ENCODE peak calls at places on chromosomes 11 and 22, in seven cellular contexts. W is EL; R is stimulated activated naive B cell treated with anti-CD40 and anti-IgM and Interleukin-4, amounts not matched to agents 10 μg/mL and 1 μg/mL and 100 μg/mL, for 72 hours; C is NCI-H524; L is kidney glomerular epithelial cell; J is activated CD4-positive, alpha-beta T cell treated with anti-CD3 and anti-CD28 coated beads, Interleukin-2, amount 50 U/mL, for 48 hours; G is T-helper 9 cell. X is an unnamed sample.
A peak's percentile ranks its signal among the peaks of the same experiment; 100 is the strongest.

GRCh38 chr11:134228625-134229024 is 4.2 kb downstream of the VPS26B start:
- DNase-seq in L (no peak), J (peak; percentile 8), G (no peak), R (peak; percentile 44), W (peak; percentile 80), C (no peak), X (peak; percentile 45)

GRCh38 chr11:59779487-59779886 is 24.3 kb downstream of the STX3 start:
- DNase-seq in G (no peak), W (no peak), R (no peak), J (no peak), C (no peak), L (no peak), X (no peak)

GRCh38 chr11:135073444-135073843 is 661.4 kb upstream of the B3GAT1 start:
- DNase-seq in J (no peak), W (no peak), C (peak; percentile 54), G (no peak), R (no peak), L (no peak), X (no peak)

GRCh38 chr11:86116996-86117705 is 48.3 kb upstream of the PICALM start:
- DNase-seq in W (peak; percentile 63), L (peak; percentile 88), G (no peak), J (no peak), R (no peak), C (no peak), X (peak; percentile 73)

GRCh38 chr11:114553642-114554041 is 6.0 kb downstream of the NXPE1 start:
- DNase-seq in W (no peak), G (no peak), L (no peak), C (no peak), R (no peak), J (no peak), X (no peak)

GRCh38 chr11:122804796-122805195 is 33.5 kb upstream of the CRTAM start:
- DNase-seq in W (peak; percentile 62), R (no peak), J (no peak), G (no peak), C (no peak), L (no peak), X (no peak)

GRCh38 chr11:88307749-88308425 is 29.6 kb downstream of the CTSC start:
- DNase-seq in L (no peak), W (no peak), J (no peak), R (no peak), G (no peak), C (no peak), X (no peak)

GRCh38 chr22:32623943-32624342 is 149.3 kb downstream of the FBXO7 start:
- DNase-seq in G (no peak), W (peak; percentile 84), C (no peak), J (no peak), L (peak; percentile 53), R (no peak), X (peak; percentile 78)

GRCh38 chr11:46348986-46349401 is 1.7 kb downstream of the DGKZ start:
- DNase-seq in J (peak; percentile 63), W (no peak), G (no peak), C (no peak), L (no peak), R (no peak), X (no peak)

GRCh38 chr22:47836957-47837356 is 1074.5 kb downstream of the TBC1D22A start:
- DNase-seq in G (no peak), R (no peak), L (peak; percentile 74), C (peak; percentile 31), J (no peak), W (peak; percentile 2), X (no peak)

GRCh38 chr11:2120359-2121100 is 18.7 kb downstream of the IGF2 start:
- DNase-seq in G (no peak), W (no peak), J (no peak), L (no peak), R (no peak), C (no peak), X (no peak)

GRCh38 chr11:132648841-132649240 is 883.5 kb downstream of the OPCML start:
- DNase-seq in J (no peak), L (no peak), W (peak; percentile 47), G (no peak), C (no peak), R (no peak), X (peak; percentile 52)

GRCh38 chr22:35324067-35324466 is 24.4 kb downstream of the TOM1 start:
- DNase-seq in C (no peak), W (no peak), G (no peak), L (no peak), R (no peak), J (no peak), X (no peak)

GRCh38 chr11:109140857-109141515 is 281.0 kb upstream of the C11orf87 start:
- DNase-seq in J (no peak), C (no peak), G (no peak), R (no peak), L (no peak), W (peak; percentile 6), X (no peak)

GRCh38 chr11:9874466-9874865 is 210.6 kb downstream of the SWAP70 start:
- DNase-seq in J (no peak), L (no peak), G (no peak), R (no peak), W (no peak), C (no peak), X (no peak)

GRCh38 chr11:43756575-43756974 is 76.0 kb downstream of the HSD17B12 start:
- DNase-seq in J (no peak), L (peak; percentile 51), C (no peak), R (no peak), G (no peak), W (peak; percentile 35), X (peak; percentile 50)

GRCh38 chr11:766106-766940 is 11.0 kb downstream of the GATD1 start:
- DNase-seq in W (no peak), R (no peak), L (no peak), J (no peak), C (no peak), G (no peak), X (no peak)

GRCh38 chr22:29245626-29246385 is 22.0 kb downstream of the RHBDD3 start:
- DNase-seq in L (peak; percentile 41), R (peak; percentile 58), J (peak; percentile 75), W (peak; percentile 58), G (peak; percentile 57), C (peak; percentile 23), X (peak; percentile 14)

GRCh38 chr22:43378011-43378704 is 33.7 kb upstream of the MPPED1 start:
- DNase-seq in W (peak; percentile 39), G (no peak), R (no peak), L (no peak), J (no peak), C (no peak), X (peak; percentile 53)

GRCh38 chr22:29072193-29072978 is 449 bp upstream of the KREMEN1 start:
- DNase-seq in C (peak; percentile 31), W (peak; percentile 75), R (peak; percentile 75), J (peak; percentile 84), L (peak; percentile 44), G (peak; percentile 74), X (no peak)

GRCh38 chr11:46330887-46331652 is 16.2 kb upstream of the DGKZ start:
- DNase-seq in J (peak; percentile 36), W (no peak), C (no peak), R (no peak), G (no peak), L (no peak), X (no peak)

GRCh38 chr11:18054511-18055103 is 8.5 kb upstream of the TPH1 start:
- DNase-seq in W (no peak), R (no peak), G (no peak), J (no peak), C (no peak), L (no peak), X (no peak)

GRCh38 chr11:111697910-111698309 is 68.3 kb downstream of the PPP2R1B start:
- DNase-seq in L (peak; percentile 16), G (no peak), C (no peak), R (no peak), W (no peak), J (no peak), X (no peak)

GRCh38 chr22:49756201-49756600 is 71.5 kb downstream of the BRD1 start:
- DNase-seq in L (no peak), R (no peak), G (no peak), C (no peak), W (no peak), J (no peak), X (no peak)

GRCh38 chr11:12088047-12088481 is 22.3 kb upstream of the MICAL2 start:
- DNase-seq in R (no peak), W (peak; percentile 81), C (no peak), L (no peak), G (no peak), J (no peak), X (peak; percentile 77)

GRCh38 chr11:116772443-116773202 is at the start of gene BUD13:
- DNase-seq in L (peak; percentile 74), W (peak; percentile 81), G (peak; percentile 97), C (peak; percentile 42), R (peak; percentile 93), J (peak; percentile 96), X (peak; percentile 66)

GRCh38 chr22:18031670-18032454 is 7.5 kb upstream of the MICAL3 start:
- DNase-seq in W (peak; percentile 98), G (no peak), L (peak; percentile 96), C (no peak), J (no peak), R (no peak), X (peak; percentile 94)

GRCh38 chr22:48101704-48102103 is 1339.3 kb downstream of the TBC1D22A start:
- DNase-seq in W (no peak), G (no peak), J (no peak), R (no peak), C (no peak), L (no peak), X (no peak)

GRCh38 chr11:110317516-110317932 is 21.1 kb upstream of the RDX start:
- DNase-seq in R (no peak), G (no peak), C (no peak), J (no peak), W (no peak), L (peak; percentile 13), X (peak; percentile 60)

GRCh38 chr11:119299416-119299815 is 17.5 kb downstream of the MCAM start:
- DNase-seq in R (no peak), C (no peak), L (no peak), G (no peak), J (no peak), W (no peak), X (no peak)

GRCh38 chr11:29511394-29511793 is 505.4 kb downstream of the KCNA4 start:
- DNase-seq in G (no peak), R (no peak), W (no peak), L (no peak), J (no peak), C (no peak), X (no peak)

GRCh38 chr22:30393322-30393680 is 3.5 kb upstream of the SEC14L2 start:
- DNase-seq in C (no peak), W (no peak), L (no peak), J (no peak), G (no peak), R (no peak), X (no peak)

GRCh38 chr22:17910561-17911311 is 113.6 kb downstream of the MICAL3 start:
- DNase-seq in L (peak; percentile 84), W (peak; percentile 92), G (no peak), R (no peak), C (peak; percentile 61), J (no peak), X (peak; percentile 85)

GRCh38 chr11:68256331-68256741 is 15.4 kb downstream of the C11orf24 start:
- DNase-seq in J (no peak), G (no peak), R (no peak), L (peak; percentile 63), C (no peak), W (peak; percentile 82), X (no peak)

GRCh38 chr11:134425413-134425812 is 13.4 kb upstream of the B3GAT1 start:
- DNase-seq in W (no peak), R (no peak), J (no peak), C (no peak), G (no peak), L (no peak), X (no peak)

GRCh38 chr22:37267128-37267587 is 15.2 kb upstream of the CYTH4 start:
- DNase-seq in L (peak; percentile 12), C (no peak), J (peak; percentile 74), R (peak; percentile 53), G (peak; percentile 67), W (peak; percentile 44), X (no peak)

GRCh38 chr11:20565236-20565635 is 34.2 kb upstream of the SLC6A5 start:
- DNase-seq in L (no peak), R (no peak), G (no peak), J (no peak), W (no peak), C (no peak), X (no peak)

X was measured in astrocyte.